ENCODE peak calls at places on chromosomes 7 and 10, in nine cellular contexts. One of them, this sample, is unnamed.

GRCh38 chr7:75875113-75876080 is 3.4 kb upstream of the RHBDD2 start:
- DNase-seq in H54: no peak
- DNase-seq in A549: no peak
- DNase-seq in body of pancreas: no peak
- DNase-seq in IMR-90: no peak
- DNase-seq in stomach: no peak
- DNase-seq in sigmoid colon: no peak
- DNase-seq in HCT116: no peak
- DNase-seq in heart left ventricle: no peak
- DNase-seq in this sample: no peak

GRCh38 chr10:119207713-119208552 is 562 bp downstream of the GRK5 start:
- DNase-seq in HCT116: no peak
- DNase-seq in body of pancreas: peak; percentile 33
- DNase-seq in heart left ventricle: peak; percentile 82
- DNase-seq in stomach: peak; percentile 50
- DNase-seq in IMR-90: peak; percentile 62
- DNase-seq in H54: peak; percentile 21
- DNase-seq in sigmoid colon: peak; percentile 78
- DNase-seq in A549: peak; percentile 29
- DNase-seq in this sample: peak; percentile 69

GRCh38 chr7:121547341-121548092 is 151.4 kb upstream of the FAM3C start:
- DNase-seq in sigmoid colon: no peak
- DNase-seq in A549: peak; percentile 59
- DNase-seq in heart left ventricle: no peak
- DNase-seq in H54: peak; percentile 18
- DNase-seq in HCT116: peak; percentile 63
- DNase-seq in stomach: no peak
- DNase-seq in IMR-90: peak; percentile 78
- DNase-seq in body of pancreas: no peak
- DNase-seq in this sample: no peak

GRCh38 chr7:69871886-69872592 is 273.8 kb downstream of the AUTS2 start:
- DNase-seq in HCT116: no peak
- DNase-seq in A549: no peak
- DNase-seq in H54: no peak
- DNase-seq in body of pancreas: no peak
- DNase-seq in IMR-90: no peak
- DNase-seq in sigmoid colon: no peak
- DNase-seq in stomach: no peak
- DNase-seq in heart left ventricle: no peak
- DNase-seq in this sample: no peak

GRCh38 chr7:114720725-114721124 is 201.2 kb upstream of the MDFIC start:
- DNase-seq in A549: no peak
- DNase-seq in HCT116: no peak
- DNase-seq in stomach: no peak
- DNase-seq in heart left ventricle: no peak
- DNase-seq in sigmoid colon: no peak
- DNase-seq in H54: no peak
- DNase-seq in IMR-90: no peak
- DNase-seq in body of pancreas: no peak
- DNase-seq in this sample: no peak

GRCh38 chr7:27423290-27423689 is 180.7 kb downstream of the EVX1 start:
- DNase-seq in IMR-90: no peak
- DNase-seq in stomach: peak; percentile 57
- DNase-seq in H54: no peak
- DNase-seq in body of pancreas: peak; percentile 19
- DNase-seq in heart left ventricle: no peak
- DNase-seq in A549: no peak
- DNase-seq in sigmoid colon: no peak
- DNase-seq in HCT116: no peak
- DNase-seq in this sample: no peak

GRCh38 chr10:72637398-72637857 is 11.5 kb upstream of the MICU1 start:
- DNase-seq in HCT116: no peak
- DNase-seq in stomach: peak; percentile 34
- DNase-seq in heart left ventricle: no peak
- DNase-seq in sigmoid colon: peak; percentile 72
- DNase-seq in body of pancreas: no peak
- DNase-seq in IMR-90: peak; percentile 78
- DNase-seq in A549: peak; percentile 54
- DNase-seq in H54: peak; percentile 67
- DNase-seq in this sample: no peak

GRCh38 chr10:85492684-85493083 is 873.9 kb downstream of the GRID1 start:
- DNase-seq in stomach: no peak
- DNase-seq in HCT116: no peak
- DNase-seq in A549: no peak
- DNase-seq in heart left ventricle: no peak
- DNase-seq in H54: no peak
- DNase-seq in IMR-90: no peak
- DNase-seq in sigmoid colon: no peak
- DNase-seq in body of pancreas: no peak
- DNase-seq in this sample: no peak

GRCh38 chr7:115292381-115292780 is 370.5 kb downstream of the MDFIC start:
- DNase-seq in sigmoid colon: no peak
- DNase-seq in heart left ventricle: no peak
- DNase-seq in HCT116: no peak
- DNase-seq in IMR-90: no peak
- DNase-seq in H54: no peak
- DNase-seq in A549: no peak
- DNase-seq in body of pancreas: no peak
- DNase-seq in stomach: no peak
- DNase-seq in this sample: no peak

GRCh38 chr10:104580774-104581675 is 60.1 kb upstream of the SORCS3 start:
- DNase-seq in body of pancreas: peak; percentile 79
- DNase-seq in heart left ventricle: peak; percentile 70
- DNase-seq in sigmoid colon: peak; percentile 75
- DNase-seq in IMR-90: peak; percentile 51
- DNase-seq in H54: peak; percentile 44
- DNase-seq in HCT116: peak; percentile 64
- DNase-seq in A549: peak; percentile 67
- DNase-seq in stomach: peak; percentile 79
- DNase-seq in this sample: peak; percentile 54

GRCh38 chr7:26440993-26441636 is 149.5 kb downstream of the SNX10 start:
- DNase-seq in heart left ventricle: no peak
- DNase-seq in A549: no peak
- DNase-seq in IMR-90: no peak
- DNase-seq in HCT116: no peak
- DNase-seq in stomach: no peak
- DNase-seq in sigmoid colon: no peak
- DNase-seq in body of pancreas: no peak
- DNase-seq in H54: no peak
- DNase-seq in this sample: no peak

DNA sequence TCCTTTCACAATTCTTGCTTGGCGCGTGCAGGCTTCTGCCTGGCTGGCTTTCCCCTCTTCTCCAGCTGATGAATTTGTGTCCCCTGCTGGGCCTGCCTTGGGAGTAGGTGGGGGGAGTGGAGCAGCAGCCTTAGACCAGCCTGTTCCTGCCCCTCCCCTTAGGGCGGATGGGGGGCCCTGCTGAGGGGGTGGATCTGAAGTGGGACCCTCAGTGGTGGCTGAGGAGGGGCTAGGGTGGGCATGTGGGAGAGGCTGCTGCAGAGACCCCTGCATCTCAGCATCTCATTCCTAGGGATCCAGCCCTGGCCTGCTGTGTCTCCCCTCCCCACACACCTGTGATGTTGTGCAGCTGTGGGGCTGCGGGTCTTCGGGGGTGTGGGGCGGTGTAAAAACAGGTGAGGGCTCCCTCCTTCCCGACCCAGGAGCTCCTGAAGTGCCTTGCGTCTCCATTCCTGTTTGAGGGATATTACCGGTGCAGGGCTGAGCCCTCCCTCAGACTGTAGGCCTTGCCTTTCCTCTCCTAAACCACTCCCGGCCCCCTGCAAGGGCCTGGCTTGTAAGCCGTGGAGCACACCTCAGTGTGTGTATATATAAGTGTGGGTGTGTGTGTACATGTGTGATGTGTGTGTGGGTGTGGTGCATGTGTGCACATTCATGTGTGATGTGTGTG is 24.7 kb downstream of the ADCYAP1R1 start:
- DNase-seq in sigmoid colon: peak; percentile 68
- DNase-seq in stomach: no peak
- DNase-seq in body of pancreas: no peak
- DNase-seq in HCT116: no peak
- DNase-seq in IMR-90: no peak
- DNase-seq in heart left ventricle: peak; percentile 40
- DNase-seq in A549: no peak
- DNase-seq in H54: no peak
- DNase-seq in this sample: no peak
- TF ChIP-seq POLR2A in sigmoid colon: no peak
- TF ChIP-seq POLR2A in stomach: no peak
- TF ChIP-seq POLR2A in body of pancreas: no peak
- TF ChIP-seq POLR2A in HCT116: no peak
- TF ChIP-seq POLR2A in IMR-90: no peak
- TF ChIP-seq POLR2A in heart left ventricle: no peak
- TF ChIP-seq POLR2A in A549: no peak
- TF ChIP-seq POLR2A in H54: no peak
- TF ChIP-seq POLR2A in this sample: no peak

DNA sequence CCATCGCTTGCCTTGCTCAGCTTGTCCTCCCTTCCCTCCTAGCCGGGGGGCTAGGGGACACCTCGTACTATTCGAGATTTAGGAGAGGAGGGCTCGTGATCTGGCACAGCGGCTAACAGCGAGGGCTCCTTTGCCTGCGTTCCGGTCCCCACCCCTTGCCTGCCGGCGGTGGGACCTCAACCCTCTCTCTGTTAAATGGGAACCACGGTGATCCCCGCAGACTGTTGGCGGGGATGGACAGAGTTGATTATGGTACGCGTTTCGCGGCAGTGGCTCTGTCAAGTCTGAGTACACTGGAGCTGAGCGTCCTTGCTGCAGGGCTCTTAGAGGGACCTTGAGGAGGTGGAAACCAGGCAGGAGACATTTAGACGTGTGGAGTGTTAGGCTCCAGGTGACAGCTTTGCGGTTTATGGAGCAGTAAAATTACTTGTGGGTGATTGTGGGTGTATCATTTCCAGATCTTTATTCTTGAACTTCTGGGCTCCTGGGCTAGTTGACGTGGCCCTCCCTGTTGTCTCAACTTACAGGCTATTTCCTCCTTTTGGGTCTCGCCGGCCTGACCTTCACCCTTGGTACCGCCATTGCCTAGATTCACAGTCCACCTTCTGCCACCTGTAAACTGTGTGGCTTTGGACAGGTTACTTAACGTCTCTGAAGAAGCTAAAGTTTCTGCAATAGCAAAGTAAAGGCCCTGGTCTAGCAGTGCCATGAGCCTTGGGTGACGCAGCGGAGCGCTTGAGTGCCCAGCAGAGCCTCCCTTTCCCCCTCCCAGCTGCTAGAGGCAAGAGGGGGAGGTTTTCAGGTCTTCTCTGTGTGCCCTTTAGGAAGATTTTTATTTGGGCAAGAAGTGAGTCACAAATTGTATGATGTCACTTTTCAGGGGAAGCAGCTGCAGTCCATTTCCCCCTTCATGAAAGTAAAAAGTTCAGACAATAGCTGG is 730 bp downstream of the CASP7 start:
- DNase-seq in sigmoid colon: peak; percentile 73
- DNase-seq in stomach: peak; percentile 57
- DNase-seq in A549: peak; percentile 28
- DNase-seq in heart left ventricle: peak; percentile 63
- DNase-seq in body of pancreas: peak; percentile 54
- DNase-seq in H54: peak; percentile 34
- DNase-seq in HCT116: no peak
- DNase-seq in IMR-90: peak; percentile 73
- DNase-seq in this sample: peak; percentile 43
- TF ChIP-seq POLR2A in sigmoid colon: no peak
- TF ChIP-seq POLR2A in stomach: no peak
- TF ChIP-seq POLR2A in A549: no peak
- TF ChIP-seq POLR2A in heart left ventricle: no peak
- TF ChIP-seq POLR2A in body of pancreas: no peak
- TF ChIP-seq POLR2A in H54: no peak
- TF ChIP-seq POLR2A in HCT116: no peak
- TF ChIP-seq POLR2A in IMR-90: no peak
- TF ChIP-seq POLR2A in this sample: peak; percentile 7

DNA sequence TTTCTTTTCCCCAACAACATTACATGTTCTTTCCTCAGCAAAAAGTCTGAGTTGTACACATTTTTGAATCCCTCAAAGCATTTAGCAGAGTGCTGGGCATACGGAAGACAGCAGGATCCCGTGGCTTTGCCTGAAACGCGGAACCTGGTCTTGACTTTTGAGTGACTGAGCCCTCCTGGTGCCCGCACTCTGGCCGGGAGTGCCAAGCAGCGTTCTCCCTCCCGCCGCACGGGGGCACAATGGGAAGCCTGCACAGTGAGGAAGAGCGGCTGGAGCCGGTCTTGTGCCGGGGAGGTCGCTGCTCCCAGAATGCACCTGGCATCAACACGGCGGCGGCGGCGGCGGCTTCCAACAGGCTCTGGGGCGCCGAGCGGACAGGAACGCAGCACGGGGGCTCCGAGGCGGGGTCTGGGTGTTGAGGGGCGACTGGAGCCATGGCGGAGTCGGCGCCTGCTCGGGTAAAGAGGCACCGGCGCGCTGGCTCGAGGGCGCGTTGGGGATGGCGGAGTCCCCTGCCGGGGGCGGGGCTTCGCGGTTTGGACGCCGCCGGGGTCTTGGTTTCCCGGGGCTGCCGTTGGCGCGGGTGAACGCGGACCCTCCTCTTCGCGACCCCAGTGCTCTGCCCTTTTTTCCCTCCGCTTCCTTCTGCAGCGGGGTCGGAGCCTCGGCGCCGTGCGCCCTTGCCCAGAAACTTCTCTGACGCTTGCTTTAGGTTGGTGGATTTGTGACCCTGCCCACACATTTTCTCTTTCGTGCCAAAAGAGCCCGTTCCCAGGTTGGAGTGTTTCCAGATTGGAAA is at the start of gene ZNF212:
- DNase-seq in heart left ventricle: peak; percentile 94
- DNase-seq in HCT116: peak; percentile 80
- DNase-seq in A549: peak; percentile 99
- DNase-seq in sigmoid colon: peak; percentile 92
- DNase-seq in stomach: peak; percentile 92
- DNase-seq in body of pancreas: peak; percentile 91
- DNase-seq in IMR-90: peak; percentile 83
- DNase-seq in H54: peak; percentile 96
- DNase-seq in this sample: peak; percentile 85
- TF ChIP-seq POLR2A in heart left ventricle: no peak
- TF ChIP-seq POLR2A in HCT116: no peak
- TF ChIP-seq POLR2A in A549: peak; percentile 10
- TF ChIP-seq POLR2A in sigmoid colon: no peak
- TF ChIP-seq POLR2A in stomach: no peak
- TF ChIP-seq POLR2A in body of pancreas: no peak
- TF ChIP-seq POLR2A in IMR-90: peak; percentile 56
- TF ChIP-seq POLR2A in H54: no peak
- TF ChIP-seq POLR2A in this sample: no peak

DNA sequence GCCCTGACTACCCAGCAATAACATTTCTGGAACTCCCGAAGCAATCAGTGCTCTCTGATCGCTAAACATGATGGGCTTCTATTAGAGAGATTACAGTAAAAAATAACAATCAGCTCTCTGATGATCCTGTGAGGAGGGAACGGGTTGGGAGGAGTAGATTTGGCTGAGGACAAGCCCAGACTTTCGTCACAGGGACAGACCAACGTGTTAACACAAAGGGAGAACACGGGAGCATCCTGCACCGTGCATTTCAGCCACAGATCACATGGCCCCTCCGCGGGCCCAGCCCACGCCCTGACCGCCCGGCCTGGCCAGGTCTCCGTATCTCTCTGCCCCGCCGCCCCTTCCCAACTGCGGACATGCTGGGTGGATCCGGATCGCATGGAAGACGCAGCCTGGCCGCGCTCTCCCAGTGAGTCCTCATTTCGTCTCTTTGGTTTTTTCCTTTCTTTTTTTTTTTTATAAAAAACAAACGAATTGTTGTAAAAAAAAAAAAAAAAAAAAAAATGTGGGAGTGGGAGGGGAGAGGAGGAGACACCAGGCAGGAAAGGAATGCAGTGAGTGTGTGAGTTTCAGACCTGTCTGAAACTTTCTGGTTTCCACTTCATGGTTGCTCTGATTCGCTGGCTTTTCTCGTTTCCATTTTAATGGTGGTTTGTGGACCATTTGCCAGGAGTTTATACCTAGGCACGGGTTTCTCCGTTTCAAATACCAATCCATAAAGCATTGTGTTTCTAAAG is 94.9 kb upstream of the AGBL3 start:
- DNase-seq in sigmoid colon: peak; percentile 94
- DNase-seq in HCT116: peak; percentile 94
- DNase-seq in heart left ventricle: peak; percentile 88
- DNase-seq in A549: peak; percentile 90
- DNase-seq in H54: peak; percentile 61
- DNase-seq in stomach: peak; percentile 38
- DNase-seq in body of pancreas: peak; percentile 52
- DNase-seq in IMR-90: peak; percentile 92
- DNase-seq in this sample: peak; percentile 83
- TF ChIP-seq POLR2A in sigmoid colon: no peak
- TF ChIP-seq POLR2A in HCT116: peak; percentile 21
- TF ChIP-seq POLR2A in heart left ventricle: no peak
- TF ChIP-seq POLR2A in A549: peak; percentile 67
- TF ChIP-seq POLR2A in H54: peak; percentile 56
- TF ChIP-seq POLR2A in stomach: no peak
- TF ChIP-seq POLR2A in body of pancreas: no peak
- TF ChIP-seq POLR2A in IMR-90: no peak
- TF ChIP-seq POLR2A in this sample: peak; percentile 39